ENCODE peak calls at places on chromosomes 6 and 20, in seven cellular contexts. X is iPS-NIHi11, I is RWPE1, Q is left ventricle myocardium inferior, V is iris pigment epithelial cell, W is mesothelial cell of epicardium, C is mucosa of gallbladder. J is an unnamed sample.

GRCh38 chr6:169205176-169206160 is 48.2 kb downstream of the THBS2 start:
- DNase-seq in V (peak; percentile 64), W (no peak), Q (no peak), I (no peak), C (no peak), X (no peak), J (no peak)

GRCh38 chr6:101090281-101090680 is 209.2 kb upstream of the ASCC3 start:
- DNase-seq in V (peak; percentile 45), Q (no peak), X (no peak), C (no peak), W (no peak), I (no peak), J (no peak)

GRCh38 chr6:36443951-36444428 is 1.2 kb downstream of the KCTD20 start:
- DNase-seq in Q (no peak), C (no peak), X (peak; percentile 58), I (peak; percentile 48), W (no peak), V (peak; percentile 18), J (peak; percentile 74)

GRCh38 chr20:21801193-21801592 is 95.7 kb downstream of the PAX1 start:
- DNase-seq in X (no peak), C (no peak), W (no peak), I (no peak), V (no peak), Q (no peak), J (no peak)

GRCh38 chr6:38234934-38235678 is 404.6 kb downstream of the BTBD9 start:
- DNase-seq in X (no peak), C (no peak), V (no peak), Q (no peak), W (no peak), I (no peak), J (no peak)

GRCh38 chr20:41693136-41693979 is 75.2 kb upstream of the CHD6 start:
- DNase-seq in Q (peak; percentile 78), V (peak; percentile 92), C (peak; percentile 84), W (peak; percentile 59), I (peak; percentile 94), X (peak; percentile 68), J (peak; percentile 88)

GRCh38 chr6:137111296-137112066 is 62.0 kb downstream of the IL22RA2 start:
- DNase-seq in I (no peak), V (no peak), Q (no peak), W (no peak), C (no peak), X (no peak), J (no peak)

GRCh38 chr20:3223937-3224680 is 14.8 kb downstream of the ITPA start:
- DNase-seq in C (no peak), Q (no peak), V (no peak), X (no peak), W (no peak), I (no peak), J (no peak)

GRCh38 chr6:117711369-117711768 is 36.1 kb downstream of the NUS1 start:
- DNase-seq in Q (no peak), V (no peak), X (no peak), C (no peak), I (no peak), W (no peak), J (no peak)

GRCh38 chr20:41249371-41249770 is 68.2 kb downstream of the ZHX3 start:
- DNase-seq in W (peak; percentile 41), Q (peak; percentile 72), I (peak; percentile 92), X (no peak), C (peak; percentile 52), V (peak; percentile 97), J (peak; percentile 6)

GRCh38 chr20:47317127-47317895 is 39.2 kb downstream of the ZMYND8 start:
- DNase-seq in C (peak; percentile 54), Q (peak; percentile 80), V (peak; percentile 99), X (peak; percentile 56), I (peak; percentile 100), W (no peak), J (peak; percentile 77)

GRCh38 chr6:2542858-2543218 is 207.9 kb downstream of the MYLK4 start:
- DNase-seq in C (peak; percentile 56), W (no peak), V (peak; percentile 98), Q (no peak), X (no peak), I (no peak), J (no peak)

GRCh38 chr20:38723069-38723981 is 961 bp upstream of the SLC32A1 start:
- DNase-seq in I (no peak), C (no peak), W (peak; percentile 39), X (peak; percentile 28), V (peak; percentile 65), Q (no peak), J (peak; percentile 27)

GRCh38 chr20:63635431-63636141 is 8.7 kb upstream of the GMEB2 start:
- DNase-seq in X (no peak), V (no peak), W (no peak), I (no peak), C (no peak), Q (no peak), J (no peak)

GRCh38 chr6:170087946-170088348 is 202.9 kb downstream of the DLL1 start:
- DNase-seq in W (peak; percentile 27), V (no peak), X (no peak), Q (peak; percentile 11), I (no peak), C (no peak), J (peak; percentile 25)

GRCh38 chr20:19973920-19974620 is 43.1 kb upstream of the NAA20 start:
- DNase-seq in C (peak; percentile 53), Q (peak; percentile 71), V (peak; percentile 83), X (no peak), W (no peak), I (peak; percentile 71), J (peak; percentile 43)

GRCh38 chr20:50577175-50578018 is 67.2 kb downstream of the PTPN1 start:
- DNase-seq in V (no peak), X (no peak), W (no peak), C (peak; percentile 74), I (no peak), Q (peak; percentile 82), J (no peak)

GRCh38 chr20:53034899-53035298 is 62.7 kb downstream of the TSHZ2 start:
- DNase-seq in I (no peak), W (no peak), X (peak; percentile 9), Q (no peak), C (no peak), V (no peak), J (no peak)

GRCh38 chr6:144955853-144956252 is 670.7 kb downstream of the UTRN start:
- DNase-seq in X (no peak), V (peak; percentile 63), I (no peak), C (no peak), W (no peak), Q (no peak), J (no peak)

GRCh38 chr20:22577515-22578220 is 6.7 kb downstream of the FOXA2 start:
- DNase-seq in W (no peak), Q (no peak), C (peak; percentile 59), I (no peak), X (no peak), V (no peak), J (peak; percentile 68)

GRCh38 chr6:92777146-92777740 is 642.1 kb downstream of the EPHA7 start:
- DNase-seq in V (peak; percentile 18), C (no peak), X (peak; percentile 30), I (peak; percentile 20), Q (no peak), W (no peak), J (no peak)

GRCh38 chr20:62914970-62915457 is 11.3 kb downstream of the DIDO1 start:
- DNase-seq in W (no peak), Q (no peak), I (no peak), C (no peak), V (peak; percentile 27), X (peak; percentile 79), J (peak; percentile 87)

GRCh38 chr20:35369804-35370203 is 42.0 kb downstream of the UQCC1 start:
- DNase-seq in V (peak; percentile 88), Q (no peak), I (peak; percentile 64), X (peak; percentile 17), W (no peak), C (no peak), J (peak; percentile 10)

GRCh38 chr20:37298190-37298939 is 8.9 kb downstream of the MANBAL start:
- DNase-seq in W (no peak), I (no peak), X (no peak), V (peak; percentile 67), Q (no peak), C (no peak), J (no peak)

GRCh38 chr20:44334709-44335108 is 2.1 kb upstream of the R3HDML start:
- DNase-seq in X (no peak), C (no peak), I (no peak), Q (no peak), V (no peak), W (no peak), J (no peak)

GRCh38 chr6:169312658-169313346 is 59.2 kb upstream of the THBS2 start:
- DNase-seq in X (no peak), Q (peak; percentile 23), I (no peak), V (no peak), W (no peak), C (no peak), J (no peak)

J was measured in ELF-1.